ENCODE peak calls at places on chromosomes 7 and 10, in nine cellular contexts. P is lower lobe of right lung, E is HCT116, D is endothelial cell, Q is prostate gland, S is neural progenitor cell, G is tibial artery, U is endothelial cell of umbilical vein, W is dorsolateral prefrontal cortex. H is an unnamed sample.

GRCh38 chr10:102434251-102434913 is 2.0 kb upstream of the CUEDC2 start:
- DNase-seq in S (no peak), U (no peak), Q (no peak), P (no peak), E (no peak), G (no peak), D (no peak), W (no peak), H (no peak)

GRCh38 chr7:78140109-78140508 is 341.5 kb downstream of the PHTF2 start:
- DNase-seq in G (no peak), U (no peak), Q (no peak), S (no peak), D (no peak), P (no peak), E (no peak), W (no peak), H (no peak)

GRCh38 chr7:1678571-1679325 is 8.7 kb downstream of the ELFN1 start:
- DNase-seq in S (no peak), P (no peak), Q (no peak), W (no peak), G (no peak), E (no peak), D (no peak), U (no peak), H (no peak)

GRCh38 chr10:96124230-96125141 is 5.6 kb upstream of the ZNF518A start:
- DNase-seq in E (peak; percentile 67), S (peak; percentile 61), W (no peak), U (peak; percentile 37), Q (no peak), P (peak; percentile 64), G (no peak), D (peak; percentile 59), H (peak; percentile 48)

GRCh38 chr7:138934861-138935260 is 46.3 kb downstream of the KIAA1549 start:
- DNase-seq in S (no peak), W (no peak), P (no peak), Q (no peak), G (no peak), D (no peak), E (no peak), U (peak; percentile 81), H (no peak)

GRCh38 chr7:35623381-35623780 is 71.6 kb downstream of the HERPUD2 start:
- DNase-seq in W (no peak), P (no peak), E (no peak), U (no peak), S (no peak), Q (no peak), D (no peak), G (no peak), H (no peak)

GRCh38 chr7:12212051-12212485 is 974 bp downstream of the TMEM106B start:
- DNase-seq in P (no peak), S (peak; percentile 43), D (no peak), W (no peak), E (peak; percentile 16), U (no peak), G (no peak), Q (no peak), H (no peak)

GRCh38 chr7:5223646-5224340 is 33.8 kb downstream of the WIPI2 start:
- DNase-seq in Q (no peak), D (no peak), W (peak; percentile 22), U (no peak), G (no peak), S (no peak), P (peak; percentile 30), E (no peak), H (no peak)

GRCh38 chr7:27205325-27206280 is 5.7 kb upstream of the HOXA13 start:
- DNase-seq in G (no peak), P (no peak), Q (no peak), S (peak; percentile 74), U (no peak), D (no peak), E (no peak), W (no peak), H (no peak)

GRCh38 chr7:130365511-130366441 is 14.5 kb upstream of the CPA1 start:
- DNase-seq in G (no peak), D (no peak), U (no peak), W (peak; percentile 60), Q (no peak), S (peak; percentile 41), P (no peak), E (no peak), H (peak; percentile 85)

GRCh38 chr10:86186633-86187032 is 180.0 kb downstream of the GRID1 start:
- DNase-seq in W (no peak), Q (no peak), P (no peak), D (no peak), U (no peak), G (no peak), E (no peak), S (no peak), H (no peak)

GRCh38 chr10:97356318-97356914 is 21.9 kb upstream of the FRAT2 start:
- DNase-seq in G (no peak), P (no peak), D (no peak), U (peak; percentile 43), W (no peak), Q (no peak), S (no peak), E (no peak), H (no peak)

GRCh38 chr10:77989081-77989724 is 40.1 kb downstream of the POLR3A start:
- DNase-seq in S (no peak), Q (no peak), E (no peak), U (no peak), D (no peak), P (no peak), W (peak; percentile 73), G (peak; percentile 35), H (no peak)

GRCh38 chr10:103605359-103606156 is 112.1 kb downstream of the NEURL1 start:
- DNase-seq in W (no peak), P (peak; percentile 51), D (peak; percentile 41), Q (peak; percentile 24), S (peak; percentile 30), U (peak; percentile 28), G (peak; percentile 65), E (peak; percentile 28), H (no peak)

GRCh38 chr10:30748152-30748845 is 118.7 kb upstream of the LYZL2 start:
- DNase-seq in D (no peak), Q (no peak), S (no peak), P (no peak), G (no peak), E (no peak), W (no peak), U (no peak), H (no peak)

GRCh38 chr10:30752481-30752881 is 122.9 kb upstream of the LYZL2 start:
- DNase-seq in Q (no peak), W (no peak), P (no peak), E (no peak), G (no peak), D (no peak), U (no peak), S (no peak), H (no peak)

GRCh38 chr10:30750971-30751677 is 121.6 kb upstream of the LYZL2 start:
- DNase-seq in D (no peak), P (no peak), S (no peak), Q (no peak), G (no peak), U (peak; percentile 77), W (no peak), E (no peak), H (no peak)

GRCh38 chr10:30749368-30749767 is 119.8 kb upstream of the LYZL2 start:
- DNase-seq in S (no peak), Q (no peak), W (no peak), U (no peak), P (no peak), E (no peak), G (no peak), D (no peak), H (no peak)

DNA sequence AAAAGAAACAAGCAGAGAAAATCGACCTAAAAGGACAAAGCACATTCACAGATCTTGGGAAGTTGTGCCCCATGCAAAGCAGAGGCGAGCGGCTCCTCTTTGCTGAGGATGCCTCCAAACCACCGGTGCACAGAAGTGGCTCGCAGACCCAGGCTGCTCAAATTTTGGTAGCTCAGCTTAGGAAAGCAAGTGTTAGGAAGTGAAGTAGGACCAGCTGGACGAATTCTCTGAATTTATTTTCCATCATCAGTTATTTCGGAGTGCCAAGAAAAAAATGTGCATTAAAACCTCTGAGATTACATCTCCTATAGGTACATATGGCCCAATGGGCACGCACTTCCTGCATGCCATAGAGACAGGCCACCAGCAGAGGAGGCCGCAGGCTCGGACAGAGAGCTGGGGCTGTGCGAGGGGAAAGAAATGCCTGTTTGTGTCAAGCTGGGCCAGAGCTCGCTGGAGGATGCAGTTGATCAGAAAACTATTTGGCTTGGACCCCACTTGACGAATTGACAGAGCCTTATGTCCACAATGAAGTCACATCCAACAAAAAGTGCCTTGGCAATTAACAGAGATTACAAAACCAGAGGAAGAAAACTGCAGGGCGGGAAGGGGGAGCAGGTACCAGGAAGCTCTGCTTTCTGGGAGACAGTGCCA is 122.3 kb upstream of the LYZL2 start:
- DNase-seq in E (peak; percentile 10), U (peak; percentile 76), D (peak; percentile 86), P (peak; percentile 80), S (peak; percentile 84), Q (peak; percentile 31), G (peak; percentile 77), W (peak; percentile 83), H (peak; percentile 91)
- TF ChIP-seq CTCF in E (peak; percentile 87), U (peak; percentile 90), D (peak; percentile 95), P (peak; percentile 97), S (peak; percentile 93), Q (no peak), G (peak; percentile 30), W (peak; percentile 87), H (peak; percentile 93)

DNA sequence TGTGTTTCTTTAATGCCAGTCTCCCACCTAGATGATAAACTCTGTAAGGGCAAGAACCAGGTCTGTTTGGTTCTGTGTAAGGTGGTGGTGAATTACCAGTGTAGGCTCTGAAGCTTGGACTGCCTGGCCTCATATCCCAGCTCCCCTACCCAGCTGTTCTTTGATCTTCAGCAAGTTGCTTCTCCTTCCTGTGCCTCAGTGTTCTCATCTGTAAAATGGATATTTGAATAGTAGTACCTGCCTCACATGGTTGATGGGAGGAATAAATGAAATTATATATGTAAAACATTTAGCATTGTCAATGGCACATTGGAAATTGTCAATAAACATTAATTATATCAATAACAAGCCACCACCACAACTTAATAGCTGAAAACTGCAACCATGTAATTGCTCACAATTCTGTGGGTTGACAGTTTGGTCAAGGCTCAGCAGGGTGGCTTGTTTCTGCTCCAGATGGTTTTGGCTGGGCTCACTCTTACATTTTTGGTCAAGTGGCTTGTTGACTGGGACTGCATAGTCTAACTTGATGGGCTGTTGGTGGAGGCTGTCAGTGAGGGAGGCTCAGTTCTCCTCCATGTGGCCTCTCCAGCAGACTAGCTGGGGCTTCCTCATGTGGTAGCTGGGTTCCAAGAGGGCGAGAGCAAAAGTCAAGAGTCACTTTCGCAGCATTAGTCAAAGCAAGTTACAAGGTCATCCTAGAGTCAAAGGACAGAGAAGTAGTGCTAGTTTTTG is 84.5 kb upstream of the DUSP5 start:
- DNase-seq in E (no peak), W (no peak), Q (no peak), D (no peak), S (no peak), U (no peak), G (no peak), P (no peak), H (no peak)
- TF ChIP-seq CTCF in E (no peak), W (no peak), Q (no peak), D (no peak), S (no peak), U (no peak), G (no peak), P (no peak), H (no peak)

GRCh38 chr10:89414879-89415821 is 782 bp downstream of the IFIT5 start:
- DNase-seq in S (peak; percentile 60), W (peak; percentile 62), P (peak; percentile 68), U (peak; percentile 40), G (peak; percentile 55), D (peak; percentile 45), E (no peak), Q (peak; percentile 34), H (peak; percentile 64)
- TF ChIP-seq CTCF in S (no peak), W (no peak), P (no peak), U (no peak), G (no peak), D (no peak), E (no peak), Q (no peak), H (no peak)

GRCh38 chr7:84512055-84512454 is 317.5 kb upstream of the SEMA3A start:
- DNase-seq in Q (no peak), D (no peak), W (no peak), E (no peak), P (no peak), G (no peak), U (no peak), S (no peak), H (no peak)
- TF ChIP-seq CTCF in Q (no peak), D (no peak), W (no peak), E (no peak), P (no peak), G (no peak), U (no peak), S (no peak), H (no peak)